ENCODE peak calls at places on chromosomes 7 and 10, in five cellular contexts. P, L, I, C and V are unnamed samples.

GRCh38 chr7:124799448-124799847 is 33.9 kb upstream of the GPR37 start:
- DNase-seq in L (no peak), C (no peak), P (no peak), I (no peak), V (no peak)

GRCh38 chr10:42934351-42934811 is 142.5 kb upstream of the RET start:
- DNase-seq in L (no peak), P (no peak), C (no peak), I (peak; percentile 57), V (no peak)

GRCh38 chr7:77811895-77812685 is 13.5 kb downstream of the PHTF2 start:
- DNase-seq in L (no peak), P (peak; percentile 93), I (no peak), C (no peak), V (peak; percentile 65)

GRCh38 chr10:24617771-24618396 is 105.8 kb downstream of the ARHGAP21 start:
- DNase-seq in I (peak; percentile 35), L (peak; percentile 35), C (no peak), P (peak; percentile 31), V (peak; percentile 57)

GRCh38 chr7:377069-378040 is 87.4 kb downstream of the FOXL3 start:
- DNase-seq in P (no peak), L (no peak), I (peak; percentile 77), C (no peak), V (no peak)

GRCh38 chr7:142583424-142583823 is 165.8 kb upstream of the PRSS1 start:
- DNase-seq in L (peak; percentile 94), P (peak; percentile 92), I (no peak), C (peak; percentile 76), V (peak; percentile 86)

GRCh38 chr10:10320981-10321380 is 696.7 kb upstream of the CELF2 start:
- DNase-seq in I (no peak), L (peak; percentile 68), C (no peak), P (peak; percentile 71), V (no peak)

GRCh38 chr7:139893999-139894398 is 64.9 kb downstream of the TBXAS1 start:
- DNase-seq in P (no peak), L (no peak), C (no peak), I (no peak), V (no peak)

GRCh38 chr10:35827783-35828182 is 185.7 kb upstream of the FZD8 start:
- DNase-seq in P (no peak), I (no peak), L (no peak), C (no peak), V (no peak)

GRCh38 chr7:40937879-40938278 is 765.0 kb downstream of the INHBA start:
- DNase-seq in C (no peak), I (no peak), L (no peak), P (no peak), V (no peak)

GRCh38 chr10:21894648-21895342 is 108.7 kb downstream of the DNAJC1 start:
- DNase-seq in L (no peak), C (no peak), I (no peak), P (no peak), V (no peak)

GRCh38 chr7:20454202-20454601 is 123.5 kb downstream of the ITGB8 start:
- DNase-seq in P (no peak), C (no peak), L (no peak), I (no peak), V (no peak)

GRCh38 chr7:42227523-42227922 is 9.5 kb downstream of the GLI3 start:
- DNase-seq in C (no peak), I (no peak), P (no peak), L (no peak), V (no peak)

GRCh38 chr7:100863406-100863950 is 3.7 kb upstream of the TRIP6 start:
- DNase-seq in I (peak; percentile 72), L (no peak), P (peak; percentile 34), C (no peak), V (no peak)

GRCh38 chr7:141649137-141649864 is 52.7 kb downstream of the DENND11 start:
- DNase-seq in L (no peak), I (no peak), P (no peak), C (no peak), V (no peak)

GRCh38 chr10:68561804-68562649 is 1.9 kb downstream of the TET1 start:
- DNase-seq in C (no peak), P (no peak), I (no peak), L (no peak), V (peak; percentile 52)

GRCh38 chr10:86522385-86522855 is 828 bp upstream of the WAPL start:
- DNase-seq in I (no peak), L (no peak), C (no peak), P (no peak), V (peak; percentile 18)

GRCh38 chr7:1864126-1864940 is 194.3 kb downstream of the ELFN1 start:
- DNase-seq in C (no peak), L (no peak), P (no peak), I (peak; percentile 58), V (no peak)

GRCh38 chr7:21916629-21917028 is 29.1 kb downstream of the CDCA7L start:
- DNase-seq in P (no peak), I (no peak), L (no peak), C (no peak), V (no peak)

GRCh38 chr7:69002416-69002815 is 595.9 kb upstream of the AUTS2 start:
- DNase-seq in I (no peak), P (peak; percentile 10), C (peak; percentile 56), L (peak; percentile 23), V (no peak)

GRCh38 chr10:29946953-29947700 is 112.3 kb downstream of the JCAD start:
- DNase-seq in I (peak; percentile 73), L (peak; percentile 83), C (peak; percentile 60), P (peak; percentile 94), V (peak; percentile 88)

GRCh38 chr7:136900005-136900404 is 31.6 kb downstream of the CHRM2 start:
- DNase-seq in L (no peak), P (no peak), C (no peak), I (no peak), V (no peak)

GRCh38 chr7:94173436-94173835 is 169.3 kb upstream of the BET1 start:
- DNase-seq in I (no peak), P (no peak), C (no peak), L (no peak), V (no peak)

GRCh38 chr7:1091019-1091643 is 3.2 kb downstream of the GPER1 start:
- DNase-seq in I (peak; percentile 65), P (peak; percentile 55), C (no peak), L (no peak), V (peak; percentile 37)

GRCh38 chr7:78018541-78019456 is 220.2 kb downstream of the PHTF2 start:
- DNase-seq in I (peak; percentile 74), C (no peak), P (peak; percentile 43), L (peak; percentile 14), V (peak; percentile 23)